ENCODE peak calls at places on chromosomes 16 and 17, in six cellular contexts. One of them, this sample, is unnamed.

GRCh38 chr16:23975293-23975692 is 139.5 kb downstream of the PRKCB start:
- DNase-seq in suprapubic skin: no peak
- DNase-seq in stomach: no peak
- DNase-seq in ovary: no peak
- DNase-seq in A549: no peak
- DNase-seq in esophagus muscularis mucosa: no peak
- DNase-seq in this sample: no peak

GRCh38 chr17:62064029-62064790 is 868 bp downstream of the MED13 start:
- DNase-seq in suprapubic skin: no peak
- DNase-seq in stomach: no peak
- DNase-seq in ovary: no peak
- DNase-seq in A549: peak; percentile 28
- DNase-seq in esophagus muscularis mucosa: peak; percentile 12
- DNase-seq in this sample: no peak

GRCh38 chr16:9913604-9914330 is 268.5 kb downstream of the GRIN2A start:
- DNase-seq in suprapubic skin: no peak
- DNase-seq in stomach: no peak
- DNase-seq in ovary: no peak
- DNase-seq in A549: no peak
- DNase-seq in esophagus muscularis mucosa: no peak
- DNase-seq in this sample: no peak

GRCh38 chr17:64461788-64462187 is 12.9 kb downstream of the MILR1 start:
- DNase-seq in suprapubic skin: no peak
- DNase-seq in stomach: no peak
- DNase-seq in ovary: no peak
- DNase-seq in A549: no peak
- DNase-seq in esophagus muscularis mucosa: no peak
- DNase-seq in this sample: no peak

GRCh38 chr17:80251966-80252365 is 8.7 kb upstream of the RNF213 start:
- DNase-seq in suprapubic skin: no peak
- DNase-seq in stomach: no peak
- DNase-seq in ovary: no peak
- DNase-seq in A549: no peak
- DNase-seq in esophagus muscularis mucosa: no peak
- DNase-seq in this sample: no peak

GRCh38 chr17:29663155-29663554 is 40.4 kb upstream of the CORO6 start:
- DNase-seq in suprapubic skin: no peak
- DNase-seq in stomach: no peak
- DNase-seq in ovary: no peak
- DNase-seq in A549: no peak
- DNase-seq in esophagus muscularis mucosa: no peak
- DNase-seq in this sample: no peak

GRCh38 chr17:72477529-72477928 is 356.7 kb downstream of the SOX9 start:
- DNase-seq in suprapubic skin: no peak
- DNase-seq in stomach: peak; percentile 78
- DNase-seq in ovary: no peak
- DNase-seq in A549: no peak
- DNase-seq in esophagus muscularis mucosa: no peak
- DNase-seq in this sample: peak; percentile 70

GRCh38 chr17:77319211-77320031 is 178.7 kb downstream of the SEC14L1 start:
- DNase-seq in suprapubic skin: peak; percentile 96
- DNase-seq in stomach: peak; percentile 88
- DNase-seq in ovary: peak; percentile 88
- DNase-seq in A549: peak; percentile 95
- DNase-seq in esophagus muscularis mucosa: peak; percentile 96
- DNase-seq in this sample: peak; percentile 94

GRCh38 chr16:1045363-1046270 is 26.9 kb upstream of the SSTR5 start:
- DNase-seq in suprapubic skin: no peak
- DNase-seq in stomach: no peak
- DNase-seq in ovary: no peak
- DNase-seq in A549: no peak
- DNase-seq in esophagus muscularis mucosa: no peak
- DNase-seq in this sample: no peak

GRCh38 chr17:4997302-4998026 is at the start of the genes INCA1 and KIF1C:
- DNase-seq in suprapubic skin: peak; percentile 94
- DNase-seq in stomach: peak; percentile 95
- DNase-seq in ovary: peak; percentile 94
- DNase-seq in A549: peak; percentile 98
- DNase-seq in esophagus muscularis mucosa: peak; percentile 98
- DNase-seq in this sample: peak; percentile 96

GRCh38 chr16:84811529-84811928 is 8.3 kb upstream of the CRISPLD2 start:
- DNase-seq in suprapubic skin: no peak
- DNase-seq in stomach: no peak
- DNase-seq in ovary: no peak
- DNase-seq in A549: no peak
- DNase-seq in esophagus muscularis mucosa: no peak
- DNase-seq in this sample: no peak

GRCh38 chr16:73064227-73064995 is 16.5 kb upstream of the ZFHX3 start:
- DNase-seq in suprapubic skin: no peak
- DNase-seq in stomach: no peak
- DNase-seq in ovary: no peak
- DNase-seq in A549: no peak
- DNase-seq in esophagus muscularis mucosa: no peak
- DNase-seq in this sample: no peak

GRCh38 chr16:11405331-11406176 is 60.3 kb downstream of the RMI2 start:
- DNase-seq in suprapubic skin: no peak
- DNase-seq in stomach: peak; percentile 48
- DNase-seq in ovary: no peak
- DNase-seq in A549: peak; percentile 60
- DNase-seq in esophagus muscularis mucosa: no peak
- DNase-seq in this sample: peak; percentile 33

GRCh38 chr17:82031885-82032627 is 578 bp downstream of the RAC3 start:
- DNase-seq in suprapubic skin: no peak
- DNase-seq in stomach: peak; percentile 74
- DNase-seq in ovary: no peak
- DNase-seq in A549: no peak
- DNase-seq in esophagus muscularis mucosa: no peak
- DNase-seq in this sample: peak; percentile 80

GRCh38 chr16:69217433-69217832 is 30.5 kb downstream of the SNTB2 start:
- DNase-seq in suprapubic skin: no peak
- DNase-seq in stomach: no peak
- DNase-seq in ovary: no peak
- DNase-seq in A549: peak; percentile 53
- DNase-seq in esophagus muscularis mucosa: no peak
- DNase-seq in this sample: no peak

GRCh38 chr17:74641224-74641948 is 17.8 kb upstream of the CD300E start:
- DNase-seq in suprapubic skin: no peak
- DNase-seq in stomach: no peak
- DNase-seq in ovary: no peak
- DNase-seq in A549: no peak
- DNase-seq in esophagus muscularis mucosa: no peak
- DNase-seq in this sample: no peak

GRCh38 chr17:61426482-61427304 is 25.5 kb upstream of the TBX4 start:
- DNase-seq in suprapubic skin: no peak
- DNase-seq in stomach: no peak
- DNase-seq in ovary: no peak
- DNase-seq in A549: peak; percentile 63
- DNase-seq in esophagus muscularis mucosa: peak; percentile 53
- DNase-seq in this sample: no peak

GRCh38 chr16:67967956-67968439 is 439 bp downstream of the SLC12A4 start:
- DNase-seq in suprapubic skin: peak; percentile 71
- DNase-seq in stomach: peak; percentile 43
- DNase-seq in ovary: peak; percentile 65
- DNase-seq in A549: peak; percentile 36
- DNase-seq in esophagus muscularis mucosa: no peak
- DNase-seq in this sample: peak; percentile 44

GRCh38 chr16:79752421-79752820 is 151.9 kb upstream of the MAF start:
- DNase-seq in suprapubic skin: no peak
- DNase-seq in stomach: no peak
- DNase-seq in ovary: no peak
- DNase-seq in A549: no peak
- DNase-seq in esophagus muscularis mucosa: no peak
- DNase-seq in this sample: no peak

GRCh38 chr17:7263071-7263800 is 958 bp upstream of the CLDN7 start:
- DNase-seq in suprapubic skin: no peak
- DNase-seq in stomach: no peak
- DNase-seq in ovary: no peak
- DNase-seq in A549: no peak
- DNase-seq in esophagus muscularis mucosa: no peak
- DNase-seq in this sample: peak; percentile 95

GRCh38 chr17:65630502-65630901 is 69.1 kb upstream of the AXIN2 start:
- DNase-seq in suprapubic skin: no peak
- DNase-seq in stomach: no peak
- DNase-seq in ovary: no peak
- DNase-seq in A549: no peak
- DNase-seq in esophagus muscularis mucosa: no peak
- DNase-seq in this sample: no peak

GRCh38 chr16:70433456-70434103 is 5.3 kb downstream of the ST3GAL2 start:
- DNase-seq in suprapubic skin: peak; percentile 74
- DNase-seq in stomach: no peak
- DNase-seq in ovary: peak; percentile 60
- DNase-seq in A549: no peak
- DNase-seq in esophagus muscularis mucosa: no peak
- DNase-seq in this sample: peak; percentile 33

GRCh38 chr16:84340305-84341040 is 27.9 kb upstream of the ATP2C2 start:
- DNase-seq in suprapubic skin: no peak
- DNase-seq in stomach: no peak
- DNase-seq in ovary: no peak
- DNase-seq in A549: peak; percentile 37
- DNase-seq in esophagus muscularis mucosa: no peak
- DNase-seq in this sample: peak; percentile 88

GRCh38 chr17:17514361-17514992 is 18.3 kb upstream of the RASD1 start:
- DNase-seq in suprapubic skin: no peak
- DNase-seq in stomach: no peak
- DNase-seq in ovary: no peak
- DNase-seq in A549: no peak
- DNase-seq in esophagus muscularis mucosa: no peak
- DNase-seq in this sample: no peak

GRCh38 chr16:87724490-87725291 is 41.1 kb downstream of the KLHDC4 start:
- DNase-seq in suprapubic skin: no peak
- DNase-seq in stomach: no peak
- DNase-seq in ovary: no peak
- DNase-seq in A549: no peak
- DNase-seq in esophagus muscularis mucosa: no peak
- DNase-seq in this sample: peak; percentile 19

GRCh38 chr16:53053967-53054669 is 673 bp upstream of the CHD9 start:
- DNase-seq in suprapubic skin: no peak
- DNase-seq in stomach: peak; percentile 57
- DNase-seq in ovary: peak; percentile 57
- DNase-seq in A549: no peak
- DNase-seq in esophagus muscularis mucosa: no peak
- DNase-seq in this sample: peak; percentile 52

GRCh38 chr16:68236804-68237242 is 896 bp upstream of the ESRP2 start:
- DNase-seq in suprapubic skin: no peak
- DNase-seq in stomach: no peak
- DNase-seq in ovary: peak; percentile 70
- DNase-seq in A549: no peak
- DNase-seq in esophagus muscularis mucosa: no peak
- DNase-seq in this sample: peak; percentile 38

GRCh38 chr16:87762071-87762571 is 3.7 kb downstream of the KLHDC4 start:
- DNase-seq in suprapubic skin: no peak
- DNase-seq in stomach: no peak
- DNase-seq in ovary: no peak
- DNase-seq in A549: no peak
- DNase-seq in esophagus muscularis mucosa: no peak
- DNase-seq in this sample: no peak

GRCh38 chr17:10177921-10178788 is 20.3 kb downstream of the GAS7 start:
- DNase-seq in suprapubic skin: no peak
- DNase-seq in stomach: no peak
- DNase-seq in ovary: no peak
- DNase-seq in A549: no peak
- DNase-seq in esophagus muscularis mucosa: no peak
- DNase-seq in this sample: no peak

DNA sequence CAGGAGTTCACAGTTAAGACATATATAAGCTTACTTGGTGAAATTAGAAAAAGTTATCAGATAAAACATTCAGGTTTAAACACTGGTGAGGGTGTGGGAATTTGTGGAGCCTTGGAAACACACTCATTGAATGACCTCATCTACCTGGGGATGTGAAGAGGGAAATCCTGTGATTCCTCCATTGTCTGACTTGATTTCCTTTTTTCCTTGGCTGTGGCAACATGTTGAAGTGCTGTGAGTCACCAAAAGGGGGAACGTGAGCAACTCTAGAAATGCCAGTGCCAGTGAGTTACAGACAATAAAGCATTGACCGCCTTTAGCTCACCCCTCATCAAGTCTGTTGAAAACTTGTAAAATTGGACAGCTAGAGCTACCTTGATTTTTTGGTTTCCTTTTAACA is 1.8 kb downstream of the HMOX2 start:
- DNase-seq in suprapubic skin: no peak
- DNase-seq in stomach: no peak
- DNase-seq in ovary: no peak
- DNase-seq in A549: no peak
- DNase-seq in esophagus muscularis mucosa: no peak
- DNase-seq in this sample: no peak
- TF ChIP-seq CTCF in suprapubic skin: no peak
- TF ChIP-seq CTCF in stomach: no peak
- TF ChIP-seq CTCF in ovary: no peak
- TF ChIP-seq CTCF in A549: no peak
- TF ChIP-seq CTCF in esophagus muscularis mucosa: no peak
- TF ChIP-seq CTCF in this sample: peak; percentile 15

GRCh38 chr16:88790312-88791150 is 5.5 kb upstream of the PIEZO1 start:
- DNase-seq in suprapubic skin: no peak
- DNase-seq in stomach: peak; percentile 58
- DNase-seq in ovary: no peak
- DNase-seq in A549: no peak
- DNase-seq in esophagus muscularis mucosa: no peak
- DNase-seq in this sample: peak; percentile 62
- TF ChIP-seq EP300 in suprapubic skin: no peak
- TF ChIP-seq EP300 in stomach: no peak
- TF ChIP-seq EP300 in ovary: no peak
- TF ChIP-seq EP300 in A549: no peak
- TF ChIP-seq EP300 in esophagus muscularis mucosa: no peak
- TF ChIP-seq EP300 in this sample: no peak

DNA sequence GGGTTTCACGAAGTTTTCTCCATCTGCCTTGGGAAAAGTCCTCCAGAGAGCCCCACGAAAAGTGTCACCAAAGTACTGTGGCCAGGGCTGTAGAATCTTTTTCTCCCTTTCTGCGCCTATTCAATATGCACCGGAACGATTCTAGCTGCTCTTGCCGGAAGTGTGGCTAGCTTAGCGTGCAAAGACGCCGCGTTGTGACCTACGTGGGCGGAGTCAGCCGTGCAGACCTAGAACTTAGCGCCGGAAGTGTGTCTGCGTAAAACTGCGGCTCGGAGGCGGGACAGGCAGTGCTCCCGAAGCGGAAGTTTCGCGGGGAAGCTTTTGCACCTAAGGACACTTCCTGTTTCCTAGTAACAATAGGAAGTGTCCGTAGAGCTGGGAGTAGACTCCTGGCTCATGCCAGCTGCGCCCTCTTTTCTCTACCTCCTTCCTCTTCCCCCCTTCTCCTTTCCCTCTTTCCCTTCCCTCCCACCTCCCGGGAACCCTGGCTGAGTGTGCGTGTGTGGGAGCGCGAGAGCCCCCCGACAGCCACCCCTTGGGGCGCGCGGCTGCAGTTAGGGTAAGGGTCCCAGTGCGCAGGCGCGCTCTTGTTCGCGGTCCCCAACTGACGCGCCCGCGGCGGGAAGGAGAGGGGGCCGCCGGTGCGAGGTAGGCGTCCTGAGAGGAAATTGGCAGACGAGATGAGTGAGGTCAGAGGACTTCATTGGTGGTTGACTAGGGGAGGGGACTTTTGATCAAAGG is at the start of the genes ZNF646 and ZNF668:
- DNase-seq in suprapubic skin: peak; percentile 99
- DNase-seq in stomach: peak; percentile 99
- DNase-seq in ovary: peak; percentile 97
- DNase-seq in A549: peak; percentile 99
- DNase-seq in esophagus muscularis mucosa: peak; percentile 99
- DNase-seq in this sample: peak; percentile 99
- TF ChIP-seq CTCF in suprapubic skin: no peak
- TF ChIP-seq CTCF in stomach: no peak
- TF ChIP-seq CTCF in ovary: no peak
- TF ChIP-seq CTCF in A549: no peak
- TF ChIP-seq CTCF in esophagus muscularis mucosa: no peak
- TF ChIP-seq CTCF in this sample: no peak

GRCh38 chr16:65666132-65666869 is 544.4 kb upstream of the CDH11 start:
- DNase-seq in suprapubic skin: no peak
- DNase-seq in stomach: no peak
- DNase-seq in ovary: no peak
- DNase-seq in A549: no peak
- DNase-seq in esophagus muscularis mucosa: no peak
- DNase-seq in this sample: no peak
- TF ChIP-seq EP300 in suprapubic skin: no peak
- TF ChIP-seq EP300 in stomach: no peak
- TF ChIP-seq EP300 in ovary: no peak
- TF ChIP-seq EP300 in A549: no peak
- TF ChIP-seq EP300 in esophagus muscularis mucosa: no peak
- TF ChIP-seq EP300 in this sample: no peak

This sample was measured in transverse colon.